ENCODE peak calls at places on chromosomes 2 and 18, in ten cellular contexts. F is D721Med; V is stimulated activated CD8-positive, alpha-beta memory T cell treated with anti-CD3 and anti-CD28 coated beads, Interleukin-15, amount 100 ng/mL, for 24 hours; C is HFF-Myc; T is stimulated activated CD4-positive, alpha-beta T cell treated with anti-CD3 and anti-CD28 coated beads, Interleukin-15, amount 100 ng/mL, for 1 hour; A is HEK293T; N is ELR; K is uterus; Z is nephron progenitor cell; I is AG08395. Y is an unnamed sample.

GRCh38 chr2:8752385-8752784 is 70.5 kb downstream of the ID2 start:
- DNase-seq in F (no peak), V (no peak), C (no peak), T (no peak), A (no peak), N (no peak), K (no peak), Z (no peak), I (no peak), Y (no peak)

GRCh38 chr2:28393115-28393836 is 618 bp downstream of the FOSL2 start:
- DNase-seq in F (no peak), V (no peak), C (no peak), T (no peak), A (peak; percentile 28), N (peak; percentile 70), K (peak; percentile 75), Z (peak; percentile 71), I (peak; percentile 49), Y (no peak)

GRCh38 chr2:227415538-227416424 is 28.0 kb upstream of the SCYGR1 start:
- DNase-seq in F (no peak), V (no peak), C (peak; percentile 32), T (no peak), A (no peak), N (peak; percentile 83), K (no peak), Z (no peak), I (peak; percentile 58), Y (no peak)

GRCh38 chr2:233088598-233089345 is 28.6 kb downstream of the INPP5D start:
- DNase-seq in F (no peak), V (no peak), C (no peak), T (no peak), A (no peak), N (no peak), K (no peak), Z (no peak), I (no peak), Y (no peak)

GRCh38 chr2:10036095-10036879 is 7.1 kb upstream of the KLF11 start:
- DNase-seq in F (no peak), V (no peak), C (no peak), T (no peak), A (no peak), N (peak; percentile 51), K (peak; percentile 72), Z (no peak), I (peak; percentile 81), Y (peak; percentile 88)

GRCh38 chr2:145094353-145094752 is 574.4 kb upstream of the ZEB2 start:
- DNase-seq in F (no peak), V (no peak), C (no peak), T (no peak), A (no peak), N (peak; percentile 59), K (no peak), Z (no peak), I (no peak), Y (no peak)

GRCh38 chr2:172928754-172929153 is 146.9 kb upstream of the MAP3K20 start:
- DNase-seq in F (no peak), V (no peak), C (no peak), T (no peak), A (no peak), N (peak; percentile 46), K (no peak), Z (no peak), I (peak; percentile 7), Y (no peak)

GRCh38 chr18:73365018-73365417 is 497.2 kb upstream of the NETO1 start:
- DNase-seq in F (no peak), V (no peak), C (peak; percentile 6), T (no peak), A (no peak), N (peak; percentile 40), K (no peak), Z (no peak), I (no peak), Y (no peak)

GRCh38 chr18:60865801-60866200 is 467.4 kb upstream of the CDH20 start:
- DNase-seq in F (no peak), V (no peak), C (no peak), T (no peak), A (no peak), N (no peak), K (no peak), Z (no peak), I (no peak), Y (no peak)